ENCODE peak calls at places on chromosomes 1 and 21, in eight cellular contexts. R is NCI-H446 treated with DMSO at 0.1 percent for 48 hours; J is NCI-H774; T is stimulated activated CD4-positive, alpha-beta T cell treated with anti-CD3 and anti-CD28 coated beads, Interleukin-2, amount 100 ng/mL, for 24 hours; M is ACHN; H is GM12891; Q is left cardiac atrium; Y is mucosa of gallbladder. K is an unnamed sample.

GRCh38 chr1:18319099-18319498 is 161.6 kb upstream of the KLHDC7A start:
- DNase-seq in R (no peak), J (no peak), T (no peak), M (no peak), H (no peak), Q (no peak), Y (no peak), K (no peak)

GRCh38 chr1:113551728-113552127 is 161.4 kb downstream of the MAGI3 start:
- DNase-seq in R (no peak), J (no peak), T (no peak), M (no peak), H (no peak), Q (no peak), Y (no peak), K (no peak)

GRCh38 chr1:12475947-12476346 is 142.1 kb downstream of the DHRS3 start:
- DNase-seq in R (no peak), J (no peak), T (no peak), M (no peak), H (no peak), Q (no peak), Y (no peak), K (no peak)

GRCh38 chr1:51906306-51907078 is 28.0 kb upstream of the NRDC start:
- DNase-seq in R (no peak), J (no peak), T (no peak), M (peak), H (no peak), Q (no peak), Y (no peak), K (no peak)

GRCh38 chr1:98147280-98147679 is 226.4 kb upstream of the DPYD start:
- DNase-seq in R (no peak), J (no peak), T (no peak), M (no peak), H (no peak), Q (no peak), Y (no peak), K (no peak)

GRCh38 chr1:16087733-16088132 is 14.3 kb upstream of the FAM131C start:
- DNase-seq in R (no peak), J (no peak), T (no peak), M (no peak), H (no peak), Q (no peak), Y (no peak), K (no peak)

GRCh38 chr1:110718452-110718851 is 43.7 kb upstream of the KCNA3 start:
- DNase-seq in R (no peak), J (no peak), T (no peak), M (no peak), H (no peak), Q (peak), Y (no peak), K (no peak)

GRCh38 chr1:63981408-63981773 is 207.6 kb downstream of the ROR1 start:
- DNase-seq in R (no peak), J (no peak), T (no peak), M (no peak), H (no peak), Q (no peak), Y (no peak), K (no peak)

GRCh38 chr1:214192825-214193643 is 87.9 kb upstream of the SMYD2 start:
- DNase-seq in R (no peak), J (no peak), T (no peak), M (peak), H (no peak), Q (no peak), Y (no peak), K (no peak)

GRCh38 chr1:160638926-160639325 is 7.9 kb downstream of the SLAMF1 start:
- DNase-seq in R (no peak), J (no peak), T (no peak), M (no peak), H (no peak), Q (no peak), Y (no peak), K (no peak)

GRCh38 chr1:6001992-6002576 is 9.9 kb upstream of the NPHP4 start:
- DNase-seq in R (no peak), J (peak), T (no peak), M (no peak), H (no peak), Q (peak), Y (no peak), K (no peak)

GRCh38 chr1:160567858-160568682 is 11.2 kb downstream of the CD84 start:
- DNase-seq in R (no peak), J (no peak), T (peak), M (no peak), H (no peak), Q (no peak), Y (no peak), K (no peak)

GRCh38 chr1:170664283-170664827 is 424 bp downstream of the PRRX1 start:
- DNase-seq in R (no peak), J (no peak), T (no peak), M (no peak), H (no peak), Q (peak), Y (no peak), K (peak)

GRCh38 chr1:23399229-23399628 is 25.3 kb downstream of the TCEA3 start:
- DNase-seq in R (no peak), J (no peak), T (no peak), M (no peak), H (no peak), Q (no peak), Y (no peak), K (no peak)

GRCh38 chr1:209417761-209418160 is 165.8 kb upstream of the CAMK1G start:
- DNase-seq in R (no peak), J (no peak), T (no peak), M (no peak), H (no peak), Q (no peak), Y (no peak), K (no peak)

GRCh38 chr1:181798191-181798926 is 263.2 kb downstream of the ZNF648 start:
- DNase-seq in R (no peak), J (no peak), T (no peak), M (no peak), H (no peak), Q (no peak), Y (no peak), K (peak)

GRCh38 chr21:42013901-42014300 is 3.7 kb upstream of the ZBTB21 start:
- DNase-seq in R (peak), J (no peak), T (no peak), M (no peak), H (no peak), Q (no peak), Y (no peak), K (no peak)

GRCh38 chr1:182173791-182174190 is 112.3 kb upstream of the ZNF648 start:
- DNase-seq in R (peak), J (no peak), T (no peak), M (no peak), H (no peak), Q (peak), Y (no peak), K (no peak)

GRCh38 chr1:167601442-167602380 is 28.3 kb upstream of the RCSD1 start:
- DNase-seq in R (peak), J (no peak), T (peak), M (no peak), H (no peak), Q (peak), Y (peak), K (peak)

GRCh38 chr1:20484526-20485462 is 1.2 kb downstream of the CAMK2N1 start:
- DNase-seq in R (no peak), J (no peak), T (no peak), M (no peak), H (no peak), Q (peak), Y (peak), K (no peak)

GRCh38 chr1:85321237-85321964 is 45.0 kb upstream of the BCL10 start:
- DNase-seq in R (no peak), J (no peak), T (peak), M (peak), H (no peak), Q (no peak), Y (no peak), K (no peak)